ENCODE peak calls at places on chromosomes 6 and 20, in six cellular contexts. R, X, I, S, L and K are unnamed samples.

GRCh38 chr6:16733085-16733484 is 28.2 kb downstream of the ATXN1 start:
- DNase-seq in R (no peak), L (no peak), I (no peak), X (no peak), S (no peak), K (no peak)

GRCh38 chr20:14197097-14197496 is 140.3 kb downstream of the FLRT3 start:
- DNase-seq in X (no peak), S (no peak), I (peak), R (no peak), L (peak), K (peak)

GRCh38 chr6:34531580-34532201 is 24.4 kb downstream of the SPDEF start:
- DNase-seq in L (peak), S (no peak), X (peak), I (peak), R (peak), K (no peak)

GRCh38 chr6:139982652-139983051 is 608.2 kb upstream of the CITED2 start:
- DNase-seq in L (peak), X (no peak), S (no peak), R (peak), I (peak), K (peak)

GRCh38 chr20:32155017-32155965 is 45.8 kb downstream of the TM9SF4 start:
- DNase-seq in S (peak), X (peak), I (peak), R (peak), L (peak), K (peak)

GRCh38 chr6:100479180-100480035 is 14.7 kb upstream of the SIM1 start:
- DNase-seq in X (no peak), L (peak), R (no peak), I (peak), S (no peak), K (peak)

GRCh38 chr20:50346372-50347347 is 156.0 kb downstream of the CEBPB start:
- DNase-seq in L (peak), X (peak), S (peak), I (peak), R (peak), K (peak)

GRCh38 chr6:16851758-16852157 is 90.5 kb upstream of the ATXN1 start:
- DNase-seq in R (no peak), S (no peak), X (no peak), I (peak), L (peak), K (peak)

GRCh38 chr6:41688256-41688965 is 47.0 kb downstream of the TFEB start:
- DNase-seq in I (no peak), S (no peak), R (no peak), L (no peak), X (no peak), K (no peak)

GRCh38 chr6:134169881-134170486 is 117.6 kb upstream of the SLC2A12 start:
- DNase-seq in R (no peak), X (peak), S (no peak), L (peak), I (peak), K (peak)

GRCh38 chr20:38127011-38127621 is 38.0 kb downstream of the TGM2 start:
- DNase-seq in S (no peak), L (peak), R (peak), X (no peak), I (peak), K (peak)

GRCh38 chr6:24922174-24922573 is 13.6 kb downstream of the RIPOR2 start:
- DNase-seq in I (no peak), L (no peak), R (no peak), S (no peak), X (no peak), K (no peak)

GRCh38 chr6:105991561-105992314 is 94.4 kb upstream of the PRDM1 start:
- DNase-seq in R (peak), X (no peak), L (no peak), I (no peak), S (peak), K (no peak)

GRCh38 chr20:32523613-32524218 is 61.4 kb downstream of the NOL4L start:
- DNase-seq in S (no peak), L (no peak), R (no peak), X (no peak), I (no peak), K (no peak)

GRCh38 chr6:31128093-31128676 is 7.9 kb upstream of the CDSN start:
- DNase-seq in I (peak), L (peak), S (peak), X (peak), R (peak), K (peak)